ENCODE peak calls at places on chromosomes 2 and 18, in nine cellular contexts. One of them, this sample, is unnamed.

GRCh38 chr18:59208602-59209001 is 11.4 kb upstream of the GRP start:
- DNase-seq in heart right ventricle: no peak
- DNase-seq in HL-60: no peak
- DNase-seq in adrenal gland: no peak
- DNase-seq in upper lobe of right lung: no peak
- DNase-seq in NB4: no peak
- DNase-seq in natural killer cell: no peak
- DNase-seq in GM13977: no peak
- DNase-seq in AG04449: no peak
- DNase-seq in this sample: no peak

GRCh38 chr2:20106746-20107145 is 55.3 kb upstream of the LAPTM4A start:
- DNase-seq in HL-60: no peak
- DNase-seq in GM13977: no peak
- DNase-seq in adrenal gland: peak
- DNase-seq in heart right ventricle: peak
- DNase-seq in AG04449: no peak
- DNase-seq in upper lobe of right lung: peak
- DNase-seq in natural killer cell: peak
- DNase-seq in NB4: no peak
- DNase-seq in this sample: no peak

GRCh38 chr2:60479226-60480088 is 74.0 kb downstream of the BCL11A start:
- DNase-seq in HL-60: no peak
- DNase-seq in NB4: no peak
- DNase-seq in GM13977: no peak
- DNase-seq in natural killer cell: no peak
- DNase-seq in heart right ventricle: no peak
- DNase-seq in adrenal gland: no peak
- DNase-seq in upper lobe of right lung: no peak
- DNase-seq in AG04449: no peak
- DNase-seq in this sample: no peak

GRCh38 chr2:7269993-7270392 is 352.8 kb downstream of the RNF144A start:
- DNase-seq in upper lobe of right lung: no peak
- DNase-seq in heart right ventricle: no peak
- DNase-seq in HL-60: no peak
- DNase-seq in adrenal gland: no peak
- DNase-seq in GM13977: no peak
- DNase-seq in AG04449: no peak
- DNase-seq in natural killer cell: no peak
- DNase-seq in NB4: no peak
- DNase-seq in this sample: no peak

GRCh38 chr2:218832520-218832919 is 917 bp upstream of the PRKAG3 start:
- DNase-seq in NB4: no peak
- DNase-seq in upper lobe of right lung: no peak
- DNase-seq in AG04449: no peak
- DNase-seq in HL-60: no peak
- DNase-seq in adrenal gland: no peak
- DNase-seq in GM13977: no peak
- DNase-seq in heart right ventricle: peak
- DNase-seq in natural killer cell: no peak
- DNase-seq in this sample: no peak

GRCh38 chr18:49273201-49273880 is 187.1 kb downstream of the DYM start:
- DNase-seq in adrenal gland: no peak
- DNase-seq in GM13977: no peak
- DNase-seq in natural killer cell: no peak
- DNase-seq in HL-60: no peak
- DNase-seq in NB4: no peak
- DNase-seq in AG04449: no peak
- DNase-seq in heart right ventricle: no peak
- DNase-seq in upper lobe of right lung: no peak
- DNase-seq in this sample: no peak

GRCh38 chr2:225086439-225086838 is 44.2 kb upstream of the DOCK10 start:
- DNase-seq in adrenal gland: no peak
- DNase-seq in HL-60: no peak
- DNase-seq in GM13977: no peak
- DNase-seq in upper lobe of right lung: no peak
- DNase-seq in heart right ventricle: no peak
- DNase-seq in NB4: no peak
- DNase-seq in AG04449: no peak
- DNase-seq in natural killer cell: no peak
- DNase-seq in this sample: no peak

GRCh38 chr2:49988816-49989215 is 834.5 kb upstream of the FSHR start:
- DNase-seq in GM13977: no peak
- DNase-seq in HL-60: no peak
- DNase-seq in upper lobe of right lung: no peak
- DNase-seq in heart right ventricle: no peak
- DNase-seq in NB4: no peak
- DNase-seq in adrenal gland: no peak
- DNase-seq in AG04449: no peak
- DNase-seq in natural killer cell: no peak
- DNase-seq in this sample: no peak

GRCh38 chr2:205259131-205259530 is 423.2 kb upstream of the NRP2 start:
- DNase-seq in upper lobe of right lung: no peak
- DNase-seq in adrenal gland: no peak
- DNase-seq in GM13977: no peak
- DNase-seq in natural killer cell: no peak
- DNase-seq in NB4: no peak
- DNase-seq in AG04449: peak
- DNase-seq in HL-60: no peak
- DNase-seq in heart right ventricle: no peak
- DNase-seq in this sample: no peak

GRCh38 chr2:145156199-145156598 is 636.3 kb upstream of the ZEB2 start:
- DNase-seq in heart right ventricle: no peak
- DNase-seq in upper lobe of right lung: no peak
- DNase-seq in HL-60: no peak
- DNase-seq in NB4: no peak
- DNase-seq in natural killer cell: no peak
- DNase-seq in AG04449: no peak
- DNase-seq in GM13977: no peak
- DNase-seq in adrenal gland: no peak
- DNase-seq in this sample: no peak

GRCh38 chr18:58308463-58308862 is 264.4 kb downstream of the NEDD4L start:
- DNase-seq in NB4: no peak
- DNase-seq in AG04449: no peak
- DNase-seq in upper lobe of right lung: no peak
- DNase-seq in HL-60: no peak
- DNase-seq in GM13977: no peak
- DNase-seq in natural killer cell: no peak
- DNase-seq in heart right ventricle: no peak
- DNase-seq in adrenal gland: no peak
- DNase-seq in this sample: no peak

GRCh38 chr2:36708119-36708741 is 11.7 kb downstream of the VIT start:
- DNase-seq in natural killer cell: no peak
- DNase-seq in NB4: peak
- DNase-seq in upper lobe of right lung: no peak
- DNase-seq in GM13977: no peak
- DNase-seq in adrenal gland: no peak
- DNase-seq in heart right ventricle: no peak
- DNase-seq in HL-60: no peak
- DNase-seq in AG04449: peak
- DNase-seq in this sample: no peak

GRCh38 chr18:49565656-49566055 is 3.8 kb downstream of the LIPG start:
- DNase-seq in upper lobe of right lung: no peak
- DNase-seq in NB4: no peak
- DNase-seq in heart right ventricle: peak
- DNase-seq in GM13977: no peak
- DNase-seq in HL-60: no peak
- DNase-seq in natural killer cell: no peak
- DNase-seq in AG04449: no peak
- DNase-seq in adrenal gland: peak
- DNase-seq in this sample: no peak

GRCh38 chr18:68564348-68564747 is 150.6 kb downstream of the TMX3 start:
- DNase-seq in HL-60: no peak
- DNase-seq in natural killer cell: no peak
- DNase-seq in upper lobe of right lung: no peak
- DNase-seq in heart right ventricle: no peak
- DNase-seq in NB4: no peak
- DNase-seq in adrenal gland: no peak
- DNase-seq in GM13977: no peak
- DNase-seq in AG04449: no peak
- DNase-seq in this sample: no peak

DNA sequence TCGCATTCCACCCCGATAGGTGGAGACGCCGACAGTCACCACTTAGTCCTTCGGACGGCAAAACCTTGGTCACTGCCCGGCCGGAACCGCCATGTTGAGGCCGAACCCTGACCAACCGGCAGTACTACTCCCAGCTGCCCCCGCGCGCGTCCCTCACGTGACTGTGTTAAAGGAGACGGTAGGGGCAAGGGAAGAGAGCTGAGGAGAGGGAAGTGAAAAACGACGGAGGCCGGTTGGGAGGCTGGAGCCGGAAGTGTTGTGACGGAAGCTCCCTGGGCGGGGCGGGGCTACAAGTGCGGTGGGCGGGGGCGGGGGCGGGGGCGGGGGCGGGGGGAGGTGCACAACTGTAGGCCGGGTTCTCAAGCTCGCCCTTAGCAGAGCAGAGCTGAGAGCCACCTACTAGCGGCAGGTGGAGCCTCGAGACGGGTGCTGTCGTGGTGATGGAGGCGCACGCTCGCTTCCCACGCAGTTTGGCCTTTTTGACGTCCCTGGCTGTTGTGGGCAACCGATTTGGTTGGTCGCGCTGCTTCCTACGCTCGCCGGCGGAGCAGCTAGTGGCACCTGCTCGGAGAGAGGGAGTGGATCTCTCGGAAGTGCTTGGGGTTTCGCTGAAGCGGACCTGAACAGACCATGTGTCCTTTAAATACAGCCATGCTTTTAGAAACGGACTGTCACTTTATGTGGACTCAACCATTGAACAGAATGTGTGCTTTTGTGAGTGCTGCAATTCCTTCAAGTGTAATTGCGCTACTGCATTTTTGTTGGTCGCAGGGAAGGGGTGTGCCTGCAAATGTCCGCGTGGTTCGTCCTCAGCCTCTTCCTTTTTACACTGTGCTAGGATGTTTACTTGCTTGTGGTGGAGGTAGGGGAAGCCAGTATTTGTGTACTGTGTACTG is at the start of gene TRAPPC8:
- DNase-seq in upper lobe of right lung: peak
- DNase-seq in adrenal gland: peak
- DNase-seq in natural killer cell: peak
- DNase-seq in heart right ventricle: peak
- DNase-seq in GM13977: peak
- DNase-seq in HL-60: peak
- DNase-seq in AG04449: peak
- DNase-seq in NB4: peak
- DNase-seq in this sample: peak
- TF ChIP-seq CTCF in upper lobe of right lung: peak
- TF ChIP-seq CTCF in adrenal gland: no peak
- TF ChIP-seq CTCF in natural killer cell: no peak
- TF ChIP-seq CTCF in heart right ventricle: no peak
- TF ChIP-seq CTCF in GM13977: peak
- TF ChIP-seq CTCF in HL-60: no peak
- TF ChIP-seq CTCF in AG04449: peak
- TF ChIP-seq CTCF in NB4: no peak
- TF ChIP-seq CTCF in this sample: peak

GRCh38 chr2:23412556-23413155 is 27.7 kb downstream of the KLHL29 start:
- DNase-seq in NB4: no peak
- DNase-seq in adrenal gland: no peak
- DNase-seq in heart right ventricle: no peak
- DNase-seq in upper lobe of right lung: no peak
- DNase-seq in HL-60: no peak
- DNase-seq in GM13977: no peak
- DNase-seq in natural killer cell: no peak
- DNase-seq in AG04449: no peak
- DNase-seq in this sample: no peak

GRCh38 chr2:23413641-23414040 is 28.7 kb downstream of the KLHL29 start:
- DNase-seq in AG04449: no peak
- DNase-seq in HL-60: no peak
- DNase-seq in natural killer cell: no peak
- DNase-seq in heart right ventricle: no peak
- DNase-seq in adrenal gland: no peak
- DNase-seq in NB4: no peak
- DNase-seq in upper lobe of right lung: no peak
- DNase-seq in GM13977: no peak
- DNase-seq in this sample: no peak

GRCh38 chr2:23417310-23417709 is 32.3 kb downstream of the KLHL29 start:
- DNase-seq in adrenal gland: peak
- DNase-seq in AG04449: no peak
- DNase-seq in natural killer cell: no peak
- DNase-seq in GM13977: no peak
- DNase-seq in NB4: no peak
- DNase-seq in upper lobe of right lung: no peak
- DNase-seq in heart right ventricle: no peak
- DNase-seq in HL-60: no peak
- DNase-seq in this sample: no peak

GRCh38 chr2:23414106-23414505 is 29.1 kb downstream of the KLHL29 start:
- DNase-seq in natural killer cell: no peak
- DNase-seq in HL-60: no peak
- DNase-seq in NB4: no peak
- DNase-seq in GM13977: no peak
- DNase-seq in AG04449: no peak
- DNase-seq in heart right ventricle: no peak
- DNase-seq in upper lobe of right lung: no peak
- DNase-seq in adrenal gland: no peak
- DNase-seq in this sample: no peak

GRCh38 chr2:23414876-23415275 is 29.9 kb downstream of the KLHL29 start:
- DNase-seq in AG04449: no peak
- DNase-seq in natural killer cell: no peak
- DNase-seq in upper lobe of right lung: no peak
- DNase-seq in NB4: peak
- DNase-seq in adrenal gland: peak
- DNase-seq in heart right ventricle: no peak
- DNase-seq in GM13977: no peak
- DNase-seq in HL-60: no peak
- DNase-seq in this sample: no peak
- TF ChIP-seq CTCF in AG04449: peak
- TF ChIP-seq CTCF in natural killer cell: no peak
- TF ChIP-seq CTCF in upper lobe of right lung: no peak
- TF ChIP-seq CTCF in NB4: peak
- TF ChIP-seq CTCF in adrenal gland: no peak
- TF ChIP-seq CTCF in heart right ventricle: no peak
- TF ChIP-seq CTCF in GM13977: peak
- TF ChIP-seq CTCF in HL-60: no peak
- TF ChIP-seq CTCF in this sample: peak

GRCh38 chr18:6256521-6256920 is 158.2 kb downstream of the L3MBTL4 start:
- DNase-seq in HL-60: no peak
- DNase-seq in heart right ventricle: no peak
- DNase-seq in NB4: no peak
- DNase-seq in AG04449: no peak
- DNase-seq in upper lobe of right lung: no peak
- DNase-seq in GM13977: no peak
- DNase-seq in natural killer cell: no peak
- DNase-seq in adrenal gland: peak
- DNase-seq in this sample: no peak
- TF ChIP-seq CTCF in HL-60: no peak
- TF ChIP-seq CTCF in heart right ventricle: no peak
- TF ChIP-seq CTCF in NB4: no peak
- TF ChIP-seq CTCF in AG04449: no peak
- TF ChIP-seq CTCF in upper lobe of right lung: no peak
- TF ChIP-seq CTCF in GM13977: no peak
- TF ChIP-seq CTCF in natural killer cell: no peak
- TF ChIP-seq CTCF in adrenal gland: no peak
- TF ChIP-seq CTCF in this sample: no peak

DNA sequence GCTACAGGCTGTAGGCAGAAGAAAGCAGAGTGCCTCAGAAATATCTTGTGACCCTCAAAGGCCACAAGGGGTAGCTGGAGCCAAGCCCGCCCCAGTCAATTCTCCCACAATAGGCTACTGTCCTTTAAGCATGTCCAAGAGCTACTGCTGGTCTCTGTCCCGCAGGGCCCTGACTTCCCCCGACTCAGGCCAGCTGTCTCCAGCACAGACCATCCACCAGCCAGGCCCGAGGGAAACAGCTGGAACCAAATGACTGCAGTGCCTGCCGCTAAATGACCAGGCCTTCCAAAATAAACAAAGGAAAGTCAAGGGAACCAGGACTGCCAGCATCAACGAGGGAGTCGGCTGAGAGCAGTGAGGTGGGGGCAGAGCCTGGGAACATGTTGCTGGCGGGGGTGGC is 36.7 kb downstream of the MCFD2 start:
- DNase-seq in GM13977: no peak
- DNase-seq in HL-60: no peak
- DNase-seq in upper lobe of right lung: no peak
- DNase-seq in heart right ventricle: peak
- DNase-seq in adrenal gland: peak
- DNase-seq in natural killer cell: no peak
- DNase-seq in NB4: no peak
- DNase-seq in AG04449: no peak
- DNase-seq in this sample: no peak
- TF ChIP-seq CTCF in GM13977: no peak
- TF ChIP-seq CTCF in HL-60: no peak
- TF ChIP-seq CTCF in upper lobe of right lung: no peak
- TF ChIP-seq CTCF in heart right ventricle: no peak
- TF ChIP-seq CTCF in adrenal gland: no peak
- TF ChIP-seq CTCF in natural killer cell: no peak
- TF ChIP-seq CTCF in NB4: no peak
- TF ChIP-seq CTCF in AG04449: no peak
- TF ChIP-seq CTCF in this sample: no peak

This sample was measured in kidney epithelial cell.